ENCODE peak calls at places on chromosomes 12 and 14, in six cellular contexts. One of them, this sample, is unnamed.

GRCh38 chr12:107330901-107331431 is 237.6 kb upstream of the CRY1 start:
- DNase-seq in adrenal gland: no peak
- DNase-seq in GM12878: no peak
- DNase-seq in IMR-90: no peak
- DNase-seq in transverse colon: no peak
- DNase-seq in tibial nerve: no peak
- DNase-seq in this sample: no peak

GRCh38 chr14:35287481-35288013 is 4.6 kb upstream of the PSMA6 start:
- DNase-seq in adrenal gland: no peak
- DNase-seq in GM12878: peak; percentile 55
- DNase-seq in IMR-90: no peak
- DNase-seq in transverse colon: peak; percentile 12
- DNase-seq in tibial nerve: no peak
- DNase-seq in this sample: no peak

GRCh38 chr12:109738209-109738608 is 24.6 kb downstream of the FAM222A start:
- DNase-seq in adrenal gland: peak; percentile 16
- DNase-seq in GM12878: no peak
- DNase-seq in IMR-90: no peak
- DNase-seq in transverse colon: no peak
- DNase-seq in tibial nerve: no peak
- DNase-seq in this sample: no peak

GRCh38 chr12:108856428-108857157 is 790 bp downstream of the SSH1 start:
- DNase-seq in adrenal gland: peak; percentile 82
- DNase-seq in GM12878: no peak
- DNase-seq in IMR-90: peak; percentile 87
- DNase-seq in transverse colon: peak; percentile 81
- DNase-seq in tibial nerve: peak; percentile 54
- DNase-seq in this sample: peak; percentile 66

GRCh38 chr12:56900583-56900982 is 33.6 kb downstream of the SDR9C7 start:
- DNase-seq in adrenal gland: no peak
- DNase-seq in GM12878: no peak
- DNase-seq in IMR-90: peak; percentile 19
- DNase-seq in transverse colon: no peak
- DNase-seq in tibial nerve: no peak
- DNase-seq in this sample: peak; percentile 27

GRCh38 chr14:24389266-24389855 is 9.4 kb upstream of the NYNRIN start:
- DNase-seq in adrenal gland: no peak
- DNase-seq in GM12878: no peak
- DNase-seq in IMR-90: peak; percentile 64
- DNase-seq in transverse colon: no peak
- DNase-seq in tibial nerve: no peak
- DNase-seq in this sample: no peak

GRCh38 chr14:55912344-55912743 is 205.9 kb upstream of the PELI2 start:
- DNase-seq in adrenal gland: no peak
- DNase-seq in GM12878: no peak
- DNase-seq in IMR-90: no peak
- DNase-seq in transverse colon: no peak
- DNase-seq in tibial nerve: no peak
- DNase-seq in this sample: no peak

GRCh38 chr12:70919161-70919560 is 1.4 kb downstream of the PTPRR start:
- DNase-seq in adrenal gland: no peak
- DNase-seq in GM12878: no peak
- DNase-seq in IMR-90: no peak
- DNase-seq in transverse colon: no peak
- DNase-seq in tibial nerve: no peak
- DNase-seq in this sample: no peak

GRCh38 chr14:99937475-99938244 is 127.6 kb upstream of the EVL start:
- DNase-seq in adrenal gland: no peak
- DNase-seq in GM12878: no peak
- DNase-seq in IMR-90: no peak
- DNase-seq in transverse colon: peak; percentile 20
- DNase-seq in tibial nerve: no peak
- DNase-seq in this sample: no peak

GRCh38 chr12:95443458-95443857 is 30.5 kb upstream of the METAP2 start:
- DNase-seq in adrenal gland: no peak
- DNase-seq in GM12878: no peak
- DNase-seq in IMR-90: no peak
- DNase-seq in transverse colon: no peak
- DNase-seq in tibial nerve: no peak
- DNase-seq in this sample: peak; percentile 86

GRCh38 chr12:117098361-117099217 is 627 bp downstream of the TESC start:
- DNase-seq in adrenal gland: peak; percentile 39
- DNase-seq in GM12878: no peak
- DNase-seq in IMR-90: no peak
- DNase-seq in transverse colon: peak; percentile 16
- DNase-seq in tibial nerve: no peak
- DNase-seq in this sample: peak; percentile 70

GRCh38 chr14:99252940-99253868 is 18.8 kb downstream of the BCL11B start:
- DNase-seq in adrenal gland: no peak
- DNase-seq in GM12878: no peak
- DNase-seq in IMR-90: no peak
- DNase-seq in transverse colon: no peak
- DNase-seq in tibial nerve: no peak
- DNase-seq in this sample: no peak

GRCh38 chr12:3684449-3685051 is 68.4 kb downstream of the CRACR2A start:
- DNase-seq in adrenal gland: no peak
- DNase-seq in GM12878: no peak
- DNase-seq in IMR-90: no peak
- DNase-seq in transverse colon: no peak
- DNase-seq in tibial nerve: no peak
- DNase-seq in this sample: no peak

GRCh38 chr14:100692859-100693558 is 33.7 kb upstream of the DLK1 start:
- DNase-seq in adrenal gland: peak; percentile 81
- DNase-seq in GM12878: no peak
- DNase-seq in IMR-90: peak; percentile 94
- DNase-seq in transverse colon: no peak
- DNase-seq in tibial nerve: no peak
- DNase-seq in this sample: no peak

GRCh38 chr12:106138279-106138645 is 492 bp downstream of the NUAK1 start:
- DNase-seq in adrenal gland: no peak
- DNase-seq in GM12878: no peak
- DNase-seq in IMR-90: no peak
- DNase-seq in transverse colon: no peak
- DNase-seq in tibial nerve: no peak
- DNase-seq in this sample: no peak

GRCh38 chr14:100576091-100577085 is 10.8 kb downstream of the BEGAIN start:
- DNase-seq in adrenal gland: no peak
- DNase-seq in GM12878: no peak
- DNase-seq in IMR-90: no peak
- DNase-seq in transverse colon: no peak
- DNase-seq in tibial nerve: no peak
- DNase-seq in this sample: no peak

GRCh38 chr14:32724864-32725550 is 213.7 kb upstream of the NPAS3 start:
- DNase-seq in adrenal gland: no peak
- DNase-seq in GM12878: no peak
- DNase-seq in IMR-90: peak; percentile 28
- DNase-seq in transverse colon: no peak
- DNase-seq in tibial nerve: no peak
- DNase-seq in this sample: no peak

GRCh38 chr12:64237382-64237781 is 15.3 kb upstream of the KICS2 start:
- DNase-seq in adrenal gland: no peak
- DNase-seq in GM12878: no peak
- DNase-seq in IMR-90: no peak
- DNase-seq in transverse colon: no peak
- DNase-seq in tibial nerve: no peak
- DNase-seq in this sample: no peak

GRCh38 chr14:69886843-69887242 is 7.6 kb downstream of the SMOC1 start:
- DNase-seq in adrenal gland: no peak
- DNase-seq in GM12878: no peak
- DNase-seq in IMR-90: peak; percentile 85
- DNase-seq in transverse colon: no peak
- DNase-seq in tibial nerve: no peak
- DNase-seq in this sample: no peak

GRCh38 chr12:94818970-94819369 is 168.6 kb upstream of the TMCC3 start:
- DNase-seq in adrenal gland: no peak
- DNase-seq in GM12878: no peak
- DNase-seq in IMR-90: no peak
- DNase-seq in transverse colon: no peak
- DNase-seq in tibial nerve: no peak
- DNase-seq in this sample: no peak

GRCh38 chr12:88833641-88834116 is 253.4 kb upstream of the KITLG start:
- DNase-seq in adrenal gland: no peak
- DNase-seq in GM12878: no peak
- DNase-seq in IMR-90: peak; percentile 20
- DNase-seq in transverse colon: no peak
- DNase-seq in tibial nerve: no peak
- DNase-seq in this sample: no peak

GRCh38 chr12:54956322-54956721 is 28.2 kb downstream of the TESPA1 start:
- DNase-seq in adrenal gland: no peak
- DNase-seq in GM12878: no peak
- DNase-seq in IMR-90: no peak
- DNase-seq in transverse colon: no peak
- DNase-seq in tibial nerve: no peak
- DNase-seq in this sample: no peak

GRCh38 chr14:44712095-44712822 is 205.2 kb upstream of the FSCB start:
- DNase-seq in adrenal gland: no peak
- DNase-seq in GM12878: no peak
- DNase-seq in IMR-90: no peak
- DNase-seq in transverse colon: no peak
- DNase-seq in tibial nerve: no peak
- DNase-seq in this sample: no peak

GRCh38 chr14:100544506-100545141 is 42.6 kb downstream of the BEGAIN start:
- DNase-seq in adrenal gland: no peak
- DNase-seq in GM12878: no peak
- DNase-seq in IMR-90: no peak
- DNase-seq in transverse colon: peak; percentile 48
- DNase-seq in tibial nerve: no peak
- DNase-seq in this sample: no peak

GRCh38 chr12:65881965-65882413 is 57.7 kb downstream of the HMGA2 start:
- DNase-seq in adrenal gland: peak; percentile 49
- DNase-seq in GM12878: no peak
- DNase-seq in IMR-90: peak; percentile 38
- DNase-seq in transverse colon: peak; percentile 47
- DNase-seq in tibial nerve: peak; percentile 75
- DNase-seq in this sample: peak; percentile 58

GRCh38 chr12:28563286-28563685 is 373.0 kb downstream of the CCDC91 start:
- DNase-seq in adrenal gland: no peak
- DNase-seq in GM12878: no peak
- DNase-seq in IMR-90: no peak
- DNase-seq in transverse colon: no peak
- DNase-seq in tibial nerve: no peak
- DNase-seq in this sample: no peak

GRCh38 chr14:104795781-104796681 is 483 bp upstream of the AKT1 start:
- DNase-seq in adrenal gland: no peak
- DNase-seq in GM12878: no peak
- DNase-seq in IMR-90: no peak
- DNase-seq in transverse colon: peak; percentile 68
- DNase-seq in tibial nerve: no peak
- DNase-seq in this sample: peak; percentile 82

DNA sequence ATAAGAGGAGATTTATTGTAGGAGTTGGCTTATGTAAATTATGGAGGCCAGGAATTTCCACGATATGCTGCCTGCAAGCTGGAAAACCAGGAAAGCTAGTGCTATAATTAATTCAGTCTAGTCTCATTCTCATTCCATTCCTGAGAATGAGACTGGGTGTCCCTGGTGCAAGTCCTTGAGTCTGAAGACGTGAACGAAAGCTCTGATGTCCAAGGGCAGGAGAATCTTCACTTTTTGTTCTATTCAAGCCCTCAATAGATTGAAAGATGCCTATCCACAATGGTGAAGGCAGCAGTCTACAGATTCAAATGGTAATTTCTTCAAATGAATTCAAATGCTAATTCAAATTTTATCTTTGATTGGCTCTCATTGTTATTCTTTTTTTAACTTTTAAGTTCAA is 851.1 kb upstream of the MGAT4C start:
- DNase-seq in adrenal gland: no peak
- DNase-seq in GM12878: no peak
- DNase-seq in IMR-90: no peak
- DNase-seq in transverse colon: no peak
- DNase-seq in tibial nerve: no peak
- DNase-seq in this sample: no peak
- TF ChIP-seq POLR2A in adrenal gland: no peak
- TF ChIP-seq POLR2A in GM12878: no peak
- TF ChIP-seq POLR2A in IMR-90: no peak
- TF ChIP-seq POLR2A in transverse colon: no peak
- TF ChIP-seq POLR2A in tibial nerve: no peak
- TF ChIP-seq POLR2A in this sample: no peak

DNA sequence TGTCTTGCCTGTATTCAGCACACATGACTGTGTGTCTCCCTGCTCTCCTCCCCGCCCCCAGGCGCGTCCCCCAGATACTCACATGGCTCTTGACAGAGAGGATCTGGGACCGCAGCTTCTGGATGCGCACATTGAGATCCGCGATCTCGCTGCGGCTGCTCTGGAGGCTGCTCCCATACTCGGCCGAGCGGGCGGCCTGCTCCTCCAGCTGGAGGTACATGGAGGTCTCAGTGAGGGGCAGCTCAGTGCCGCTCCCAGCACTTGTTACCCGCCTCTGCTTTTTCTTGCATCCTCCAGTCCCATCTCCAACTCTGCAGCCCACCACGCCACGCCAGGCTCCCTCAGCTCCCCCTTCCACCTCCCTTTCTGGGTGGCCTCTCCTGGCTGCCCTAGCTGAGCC is 18.9 kb downstream of the KRT80 start:
- DNase-seq in adrenal gland: no peak
- DNase-seq in GM12878: no peak
- DNase-seq in IMR-90: no peak
- DNase-seq in transverse colon: no peak
- DNase-seq in tibial nerve: no peak
- DNase-seq in this sample: no peak
- TF ChIP-seq POLR2A in adrenal gland: no peak
- TF ChIP-seq POLR2A in GM12878: no peak
- TF ChIP-seq POLR2A in IMR-90: no peak
- TF ChIP-seq POLR2A in transverse colon: no peak
- TF ChIP-seq POLR2A in tibial nerve: no peak
- TF ChIP-seq POLR2A in this sample: no peak

DNA sequence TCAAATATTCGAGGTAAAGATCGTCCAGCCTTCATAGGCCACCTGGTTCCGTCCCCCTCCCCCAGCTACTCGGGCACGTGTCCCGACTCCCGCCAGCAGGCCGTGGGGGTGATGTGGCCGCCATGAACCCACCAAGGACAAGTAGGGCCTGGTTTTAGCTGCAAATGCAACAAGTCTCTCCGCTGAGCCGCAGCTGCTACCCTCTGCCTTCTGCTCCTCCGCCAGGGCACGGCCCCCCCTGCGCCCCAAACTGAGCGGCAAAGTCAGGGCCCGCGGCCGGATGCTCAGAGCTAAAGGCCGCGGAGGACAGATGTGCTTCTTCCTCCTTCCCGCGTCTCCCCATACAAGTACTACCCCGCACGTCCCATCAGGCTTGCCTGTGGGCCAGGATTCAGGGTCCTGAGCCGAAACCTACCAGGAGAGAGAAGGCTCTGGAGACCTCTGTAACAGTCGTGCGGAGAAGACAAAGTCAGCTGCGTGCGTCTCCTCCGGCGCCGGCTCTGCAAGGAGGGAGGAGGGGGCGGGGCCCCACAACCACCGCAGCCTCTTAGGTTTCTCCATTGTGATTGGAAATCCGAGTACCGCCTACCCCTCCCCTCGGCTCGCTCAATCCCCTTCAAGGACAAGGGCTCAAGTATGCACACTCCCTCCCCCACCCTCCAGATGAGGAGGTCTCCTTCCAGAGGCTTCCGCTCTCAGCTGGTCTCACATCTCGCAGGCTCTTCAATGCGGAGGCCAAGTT is at the start of gene LDHB:
- DNase-seq in adrenal gland: peak; percentile 96
- DNase-seq in GM12878: peak; percentile 81
- DNase-seq in IMR-90: peak; percentile 96
- DNase-seq in transverse colon: peak; percentile 95
- DNase-seq in tibial nerve: peak; percentile 94
- DNase-seq in this sample: peak; percentile 93
- TF ChIP-seq POLR2A in adrenal gland: peak; percentile 83
- TF ChIP-seq POLR2A in GM12878: peak; percentile 96
- TF ChIP-seq POLR2A in IMR-90: peak; percentile 84
- TF ChIP-seq POLR2A in transverse colon: peak; percentile 90
- TF ChIP-seq POLR2A in tibial nerve: peak; percentile 90
- TF ChIP-seq POLR2A in this sample: peak; percentile 93

GRCh38 chr12:115847398-115847797 is 430.1 kb downstream of the MED13L start:
- DNase-seq in adrenal gland: no peak
- DNase-seq in GM12878: no peak
- DNase-seq in IMR-90: no peak
- DNase-seq in transverse colon: no peak
- DNase-seq in tibial nerve: no peak
- DNase-seq in this sample: no peak
- TF ChIP-seq POLR2A in adrenal gland: no peak
- TF ChIP-seq POLR2A in GM12878: no peak
- TF ChIP-seq POLR2A in IMR-90: no peak
- TF ChIP-seq POLR2A in transverse colon: no peak
- TF ChIP-seq POLR2A in tibial nerve: no peak
- TF ChIP-seq POLR2A in this sample: no peak